ENCODE peak calls at places on chromosomes 2 and 18, in ten cellular contexts. T is body of pancreas, Y is sigmoid colon, W is spleen, N is ovary, Z is A549, J is gastrocnemius medialis, I is heart left ventricle, F is stomach, U is adrenal gland. M is an unnamed sample. For H3K9me3, the result is how much of the 10 kb centered on the place peaks cover.

GRCh38 chr2:30421551-30422436 is 25.3 kb upstream of the LCLAT1 start:
- DNase-seq in I (no peak), Z (no peak), W (no peak), F (no peak), N (no peak), T (no peak), U (no peak), Y (no peak), J (no peak), M (no peak)

GRCh38 chr2:225004531-225004930 is 37.7 kb downstream of the DOCK10 start:
- DNase-seq in Y (no peak), T (no peak), F (no peak), N (no peak), I (no peak), W (no peak), Z (peak), J (no peak), U (no peak), M (no peak)

GRCh38 chr2:240363718-240364581 is 71.5 kb upstream of the GPC1 start:
- DNase-seq in Y (no peak), N (no peak), T (no peak), I (no peak), F (no peak), W (no peak), U (no peak), Z (no peak), J (no peak), M (no peak)

GRCh38 chr2:26770986-26771586 is 7.0 kb downstream of the SLC35F6 start:
- DNase-seq in Z (peak), F (peak), T (peak), W (no peak), J (peak), Y (peak), N (peak), I (peak), U (peak), M (peak)

GRCh38 chr2:36352024-36352398 is 3.6 kb upstream of the CRIM1 start:
- DNase-seq in F (no peak), J (no peak), T (peak), U (no peak), I (no peak), Y (no peak), Z (peak), W (no peak), N (no peak), M (no peak)

GRCh38 chr18:3346487-3346886 is 84.6 kb downstream of the MYL12B start:
- DNase-seq in J (no peak), Y (no peak), N (no peak), U (no peak), I (no peak), F (no peak), Z (no peak), T (no peak), W (no peak), M (no peak)

GRCh38 chr2:202841090-202841867 is 30.3 kb downstream of the ICA1L start:
- DNase-seq in W (no peak), F (no peak), N (no peak), J (no peak), T (no peak), Z (no peak), U (no peak), Y (no peak), I (no peak), M (no peak)

GRCh38 chr2:83967854-83968253 is 491.2 kb downstream of the SUCLG1 start:
- DNase-seq in Y (no peak), I (no peak), N (no peak), T (no peak), Z (peak), W (no peak), J (no peak), F (no peak), U (no peak), M (no peak)

GRCh38 chr18:59060540-59060939 is 79.1 kb upstream of the SEC11C start:
- DNase-seq in Y (no peak), F (no peak), Z (no peak), J (no peak), U (no peak), W (no peak), N (no peak), T (no peak), I (no peak), M (no peak)

GRCh38 chr2:86632672-86633071 is 9.0 kb upstream of the RNF103 start:
- DNase-seq in J (no peak), U (no peak), T (peak), F (no peak), W (no peak), Z (peak), I (no peak), N (no peak), Y (no peak), M (no peak)

GRCh38 chr18:55455938-55456337 is 132.1 kb downstream of the TCF4 start:
- DNase-seq in F (no peak), T (no peak), I (no peak), Z (no peak), U (no peak), N (no peak), Y (no peak), J (no peak), W (no peak), M (no peak)

GRCh38 chr18:36329684-36330434 is 32.3 kb downstream of the FHOD3 start:
- DNase-seq in F (no peak), Z (no peak), U (no peak), N (no peak), Y (no peak), W (no peak), J (no peak), T (no peak), I (no peak), M (no peak)

GRCh38 chr2:125745514-125745913 is 910.4 kb upstream of the GYPC start:
- DNase-seq in Y (no peak), T (peak), W (no peak), J (no peak), U (peak), Z (peak), F (no peak), I (no peak), N (no peak), M (no peak)

GRCh38 chr2:112155331-112156151 is 17.4 kb downstream of the FBLN7 start:
- DNase-seq in Z (no peak), W (peak), F (peak), T (no peak), Y (no peak), J (no peak), U (no peak), I (no peak), N (no peak), M (no peak)

GRCh38 chr18:76496200-76496890 is 1.3 kb upstream of the ZNF516 start:
- DNase-seq in Z (peak), I (peak), F (peak), W (peak), Y (peak), U (peak), J (peak), T (peak), N (peak), M (peak)

GRCh38 chr2:75079575-75079974 is 119.7 kb downstream of the TACR1 start:
- DNase-seq in N (no peak), Z (no peak), W (no peak), I (no peak), J (no peak), U (no peak), Y (no peak), T (no peak), F (no peak), M (no peak)

GRCh38 chr2:240879105-240879504 is 10.5 kb downstream of the AGXT start:
- DNase-seq in Z (no peak), T (no peak), W (peak), U (no peak), I (no peak), N (no peak), Y (no peak), F (no peak), J (no peak), M (no peak)

GRCh38 chr2:112153179-112153490 is 14.9 kb downstream of the FBLN7 start:
- DNase-seq in U (no peak), W (no peak), T (peak), N (no peak), F (peak), Z (no peak), J (no peak), I (no peak), Y (peak), M (peak)

GRCh38 chr18:3675446-3675845 is 225.5 kb downstream of the TGIF1 start:
- DNase-seq in N (no peak), T (no peak), Y (no peak), F (no peak), J (no peak), U (no peak), Z (peak), W (no peak), I (no peak), M (no peak)

GRCh38 chr2:106107509-106108131 is 86.5 kb downstream of the UXS1 start:
- DNase-seq in U (no peak), F (no peak), T (no peak), Y (no peak), J (no peak), I (no peak), N (no peak), W (no peak), Z (peak), M (no peak)

GRCh38 chr2:122094557-122094956 is 339.1 kb downstream of the TSN start:
- DNase-seq in Y (no peak), Z (no peak), I (no peak), N (no peak), U (no peak), J (no peak), F (no peak), T (no peak), W (no peak), M (no peak)

GRCh38 chr2:127400897-127401756 is 13.4 kb upstream of the MAP3K2 start:
- DNase-seq in J (no peak), N (peak), U (peak), Z (peak), I (no peak), W (peak), T (no peak), Y (no peak), F (peak), M (no peak)

GRCh38 chr2:201709747-201710146 is 11.3 kb upstream of the MPP4 start:
- DNase-seq in I (no peak), F (no peak), N (no peak), Y (no peak), U (no peak), J (no peak), Z (no peak), T (no peak), W (no peak), M (no peak)

GRCh38 chr2:212863185-212863588 is 288.2 kb downstream of the IKZF2 start:
- DNase-seq in Y (no peak), W (peak), I (no peak), F (peak), N (no peak), Z (peak), U (no peak), J (no peak), T (peak), M (no peak)

GRCh38 chr2:176432439-176432838 is 163.2 kb downstream of the MTX2 start:
- DNase-seq in Y (no peak), Z (no peak), U (no peak), F (no peak), T (no peak), N (no peak), I (no peak), J (no peak), W (no peak), M (no peak)

GRCh38 chr2:173090291-173090877 is 14.7 kb downstream of the MAP3K20 start:
- DNase-seq in N (no peak), T (no peak), I (peak), Y (no peak), W (no peak), Z (peak), U (no peak), F (no peak), J (peak), M (peak)
- H3K4me3 ChIP-seq in N (no peak), T (no peak), I (peak), Y (peak), W (no peak), Z (no peak), U (no peak), F (no peak), J (peak), M (peak)

GRCh38 chr18:9828794-9829712 is 56.7 kb upstream of the TXNDC2 start:
- DNase-seq in F (no peak), W (no peak), T (no peak), N (no peak), I (no peak), Y (no peak), U (no peak), Z (no peak), J (no peak), M (no peak)

GRCh38 chr18:9826666-9827065 is 59.1 kb upstream of the TXNDC2 start:
- DNase-seq in U (no peak), W (no peak), Y (no peak), Z (no peak), F (no peak), T (no peak), I (no peak), N (no peak), J (no peak), M (no peak)

GRCh38 chr18:9827211-9827855 is 58.4 kb upstream of the TXNDC2 start:
- DNase-seq in N (no peak), J (no peak), Y (no peak), I (no peak), T (no peak), U (no peak), Z (no peak), W (no peak), F (no peak), M (no peak)

GRCh38 chr18:9825571-9826073 is 60.2 kb upstream of the TXNDC2 start:
- DNase-seq in I (no peak), F (no peak), Z (peak), Y (no peak), U (no peak), W (no peak), T (peak), J (no peak), N (no peak), M (no peak)

GRCh38 chr18:9827856-9828793 is 57.6 kb upstream of the TXNDC2 start:
- DNase-seq in F (peak), T (peak), Z (peak), N (no peak), J (peak), Y (peak), U (peak), I (no peak), W (peak), M (no peak)
- TF ChIP-seq POLR2A in F (no peak), T (no peak), Z (no peak), N (no peak), J (peak), Y (no peak), U (no peak), I (no peak), W (no peak), M (no peak)

DNA sequence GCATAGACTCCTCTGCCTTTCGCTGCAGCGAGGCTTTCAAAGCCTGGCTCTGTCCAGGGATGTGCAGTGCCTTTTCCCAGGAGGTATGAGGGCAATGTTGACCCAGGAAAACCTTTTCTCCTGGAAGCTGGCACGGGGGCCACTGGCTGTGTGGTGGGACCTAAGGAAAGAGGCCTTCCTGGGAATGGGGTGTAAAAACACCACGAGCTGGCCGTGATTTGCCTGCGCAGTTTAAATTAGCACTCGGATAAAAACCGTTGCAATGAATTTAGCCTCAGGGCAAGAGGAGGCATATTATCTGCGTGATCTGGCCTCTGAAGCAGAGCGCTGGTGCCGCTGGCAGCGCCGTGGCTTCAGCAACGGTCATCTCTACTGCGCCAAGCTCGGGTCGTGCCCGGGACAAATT is 3.0 kb downstream of the OSR1 start:
- DNase-seq in F (no peak), U (no peak), J (no peak), T (no peak), I (no peak), Z (no peak), N (no peak), Y (no peak), W (no peak), M (no peak)
- H3K9me3 ChIP-seq in F (under half), U (under half), J (under half), T (under half), I (under half), Z (under half), N (under half), Y (under half), W (under half), M (under half)

GRCh38 chr2:119435953-119436297 is 4.3 kb downstream of the TMEM37 start:
- DNase-seq in J (no peak), W (no peak), N (no peak), U (no peak), F (no peak), T (no peak), Y (no peak), I (no peak), Z (no peak), M (no peak)
- H3K4me3 ChIP-seq in J (no peak), W (no peak), N (no peak), U (no peak), F (no peak), T (no peak), Y (no peak), I (no peak), Z (no peak), M (no peak)